ENCODE peak calls at places on chromosomes 6 and 20, in eight cellular contexts. G is hypothalamus, O is EL, C is left cardiac atrium, W is amniotic stem cell, M is psoas muscle, Y is caudate nucleus, D is NCI-H2081. U is an unnamed sample.

GRCh38 chr6:107075951-107076381 is 39.3 kb downstream of the BEND3 start:
- DNase-seq in G (no peak), O (peak), C (no peak), W (no peak), M (no peak), Y (no peak), D (no peak), U (no peak)

GRCh38 chr6:45500924-45501816 is 123.4 kb upstream of the SUPT3H start:
- DNase-seq in G (no peak), O (no peak), C (no peak), W (no peak), M (no peak), Y (no peak), D (no peak), U (no peak)

GRCh38 chr6:157381631-157382621 is 936 bp downstream of the ZDHHC14 start:
- DNase-seq in G (peak), O (peak), C (peak), W (peak), M (peak), Y (peak), D (no peak), U (peak)

GRCh38 chr6:150056916-150057315 is 12.0 kb downstream of the ULBP3 start:
- DNase-seq in G (no peak), O (no peak), C (no peak), W (no peak), M (no peak), Y (no peak), D (no peak), U (no peak)

GRCh38 chr6:7112741-7113313 is 5.1 kb downstream of the RREB1 start:
- DNase-seq in G (no peak), O (no peak), C (peak), W (no peak), M (no peak), Y (no peak), D (no peak), U (peak)

GRCh38 chr6:28542440-28543293 is 17.0 kb downstream of the GPX5 start:
- DNase-seq in G (peak), O (peak), C (peak), W (peak), M (no peak), Y (peak), D (peak), U (no peak)

GRCh38 chr6:57294829-57295228 is 22.6 kb upstream of the PRIM2 start:
- DNase-seq in G (no peak), O (no peak), C (peak), W (no peak), M (peak), Y (no peak), D (no peak), U (peak)

GRCh38 chr6:45003400-45003799 is 324.7 kb upstream of the RUNX2 start:
- DNase-seq in G (no peak), O (no peak), C (no peak), W (no peak), M (no peak), Y (no peak), D (no peak), U (no peak)

GRCh38 chr6:69343856-69344255 is 453.0 kb downstream of the LMBRD1 start:
- DNase-seq in G (no peak), O (no peak), C (no peak), W (no peak), M (no peak), Y (no peak), D (no peak), U (no peak)

GRCh38 chr20:46434597-46434996 is 28.2 kb upstream of the ELMO2 start:
- DNase-seq in G (no peak), O (no peak), C (no peak), W (no peak), M (no peak), Y (no peak), D (no peak), U (no peak)

GRCh38 chr6:114739656-114740055 is 396.8 kb upstream of the HS3ST5 start:
- DNase-seq in G (no peak), O (no peak), C (no peak), W (no peak), M (no peak), Y (no peak), D (peak), U (no peak)

GRCh38 chr6:17289491-17290106 is 8.4 kb downstream of the RBM24 start:
- DNase-seq in G (peak), O (no peak), C (peak), W (no peak), M (peak), Y (no peak), D (no peak), U (peak)

GRCh38 chr6:109610555-109610954 is 80.4 kb downstream of the AK9 start:
- DNase-seq in G (no peak), O (peak), C (no peak), W (no peak), M (no peak), Y (no peak), D (no peak), U (no peak)

GRCh38 chr6:33904050-33904827 is 100.4 kb upstream of the MLN start:
- DNase-seq in G (peak), O (no peak), C (peak), W (no peak), M (no peak), Y (no peak), D (no peak), U (no peak)

GRCh38 chr20:50690979-50691584 is at the start of gene RIPOR3:
- DNase-seq in G (peak), O (peak), C (no peak), W (no peak), M (peak), Y (no peak), D (no peak), U (peak)

GRCh38 chr6:148440021-148440420 is 97.4 kb downstream of the SASH1 start:
- DNase-seq in G (no peak), O (no peak), C (no peak), W (no peak), M (no peak), Y (no peak), D (no peak), U (no peak)

GRCh38 chr6:117307655-117308054 is 42.3 kb downstream of the VGLL2 start:
- DNase-seq in G (no peak), O (no peak), C (no peak), W (no peak), M (no peak), Y (no peak), D (no peak), U (no peak)

GRCh38 chr20:35511814-35512420 is 17.5 kb downstream of the C20orf173 start:
- DNase-seq in G (peak), O (peak), C (no peak), W (no peak), M (no peak), Y (peak), D (no peak), U (no peak)

GRCh38 chr6:168088161-168089106 is 9.4 kb upstream of the FRMD1 start:
- DNase-seq in G (no peak), O (peak), C (no peak), W (no peak), M (peak), Y (no peak), D (no peak), U (no peak)

GRCh38 chr6:41914869-41915268 is 6.1 kb downstream of the MED20 start:
- DNase-seq in G (no peak), O (no peak), C (no peak), W (no peak), M (no peak), Y (no peak), D (no peak), U (no peak)

GRCh38 chr6:158031191-158031444 is 49.5 kb downstream of the SYNJ2 start:
- DNase-seq in G (no peak), O (no peak), C (no peak), W (no peak), M (no peak), Y (no peak), D (no peak), U (no peak)

GRCh38 chr6:50815436-50816114 is 3.1 kb upstream of the TFAP2B start:
- DNase-seq in G (no peak), O (peak), C (no peak), W (no peak), M (no peak), Y (no peak), D (no peak), U (no peak)

GRCh38 chr20:63908008-63908682 is 13.2 kb downstream of the DNAJC5 start:
- DNase-seq in G (no peak), O (no peak), C (no peak), W (no peak), M (no peak), Y (no peak), D (no peak), U (no peak)

GRCh38 chr20:48850681-48851299 is 23.0 kb upstream of the PREX1 start:
- DNase-seq in G (no peak), O (no peak), C (no peak), W (no peak), M (no peak), Y (no peak), D (peak), U (no peak)

GRCh38 chr6:106804238-106805016 is 170.1 kb downstream of the CD24 start:
- DNase-seq in G (no peak), O (peak), C (no peak), W (no peak), M (no peak), Y (no peak), D (no peak), U (no peak)

GRCh38 chr6:30725713-30726505 is 5.8 kb downstream of the TUBB start:
- DNase-seq in G (no peak), O (peak), C (no peak), W (no peak), M (no peak), Y (no peak), D (no peak), U (no peak)

GRCh38 chr6:26071135-26071534 is 16.1 kb upstream of the HFE start:
- DNase-seq in G (no peak), O (peak), C (no peak), W (no peak), M (no peak), Y (no peak), D (no peak), U (peak)

GRCh38 chr20:5864873-5865582 is 85.3 kb downstream of the TRMT6 start:
- DNase-seq in G (no peak), O (peak), C (no peak), W (no peak), M (no peak), Y (no peak), D (no peak), U (no peak)

GRCh38 chr6:63458480-63459115 is 113.7 kb upstream of the LOC128125822 start:
- DNase-seq in G (no peak), O (no peak), C (no peak), W (no peak), M (no peak), Y (no peak), D (no peak), U (no peak)

GRCh38 chr6:155040154-155040553 is 45.0 kb downstream of the TIAM2 start:
- DNase-seq in G (no peak), O (no peak), C (no peak), W (no peak), M (no peak), Y (no peak), D (no peak), U (no peak)

GRCh38 chr6:113006494-113006893 is 659.4 kb downstream of the RFPL4B start:
- DNase-seq in G (no peak), O (no peak), C (no peak), W (no peak), M (no peak), Y (no peak), D (no peak), U (no peak)